ENCODE peak calls at places on chromosomes 7 and 10, in nine cellular contexts. A is HTR-8/SVneo; H is H54; R is A549; D is NCI-H69; F is activated CD4-positive, alpha-beta T cell treated with anti-CD3 and anti-CD28 coated beads, Interleukin-2, amount 10 ng/mL, durations not matched to agents 7 days and 5 days; V is left ventricle myocardium superior; Q is T-helper 9 cell; Z is ACHN. L is an unnamed sample.
A peak's percentile ranks its signal among the peaks of the same experiment; 100 is the strongest.

GRCh38 chr10:69517271-69517848 is 55.9 kb downstream of the NEUROG3 start:
- DNase-seq in A (no peak), H (no peak), R (no peak), D (no peak), F (no peak), V (no peak), Q (no peak), Z (no peak), L (no peak)

GRCh38 chr7:47465191-47465590 is 116.7 kb downstream of the TNS3 start:
- DNase-seq in A (no peak), H (no peak), R (no peak), D (no peak), F (no peak), V (no peak), Q (no peak), Z (no peak), L (no peak)

GRCh38 chr10:34760606-34761005 is 54.5 kb downstream of the PARD3 start:
- DNase-seq in A (no peak), H (no peak), R (no peak), D (peak; percentile 59), F (no peak), V (peak; percentile 49), Q (no peak), Z (no peak), L (no peak)

GRCh38 chr7:132941905-132942304 is 140.0 kb downstream of the CHCHD3 start:
- DNase-seq in A (no peak), H (no peak), R (no peak), D (no peak), F (no peak), V (no peak), Q (no peak), Z (no peak), L (no peak)

GRCh38 chr10:133308431-133309110 is at the start of the genes TUBGCP2 and ZNF511:
- DNase-seq in A (peak; percentile 71), H (peak; percentile 53), R (peak; percentile 74), D (peak; percentile 86), F (peak; percentile 88), V (peak; percentile 93), Q (peak; percentile 84), Z (peak; percentile 84), L (peak; percentile 76)

GRCh38 chr10:132707776-132708171 is 78.2 kb downstream of the NKX6-2 start:
- DNase-seq in A (no peak), H (no peak), R (no peak), D (no peak), F (no peak), V (peak; percentile 17), Q (no peak), Z (no peak), L (no peak)

GRCh38 chr10:77318739-77319138 is 318.9 kb downstream of the KCNMA1 start:
- DNase-seq in A (no peak), H (no peak), R (no peak), D (no peak), F (no peak), V (no peak), Q (no peak), Z (no peak), L (no peak)

GRCh38 chr7:77566421-77566820 is 29.3 kb downstream of the PTPN12 start:
- DNase-seq in A (no peak), H (no peak), R (no peak), D (no peak), F (no peak), V (no peak), Q (no peak), Z (no peak), L (no peak)

GRCh38 chr7:8212638-8213037 is 49.3 kb downstream of the ICA1 start:
- DNase-seq in A (no peak), H (no peak), R (no peak), D (peak; percentile 30), F (no peak), V (peak; percentile 24), Q (no peak), Z (no peak), L (no peak)